ENCODE peak calls at places on chromosomes 1 and 21, in nine cellular contexts. Q is ascending aorta, W is GM10248, I is left ventricle myocardium inferior, L is OCI-LY7, D is fibroblast of lung, S is nephron progenitor cell, M is uterus, N is astrocyte of the spinal cord. A is an unnamed sample.

GRCh38 chr1:11805454-11806306 is at the start of the genes CLCN6 and MTHFR:
- DNase-seq in I (peak), W (peak), M (peak), Q (peak), D (peak), L (peak), S (peak), N (peak), A (peak)

GRCh38 chr1:175033931-175034330 is 10.7 kb upstream of the MRPS14 start:
- DNase-seq in Q (no peak), M (no peak), N (no peak), I (no peak), S (peak), W (no peak), D (no peak), L (no peak), A (no peak)

GRCh38 chr1:153542956-153543737 is 2.4 kb upstream of the S100A5 start:
- DNase-seq in D (peak), N (no peak), W (no peak), L (no peak), I (no peak), Q (no peak), M (no peak), S (no peak), A (no peak)

GRCh38 chr1:3379934-3380333 is 74.5 kb upstream of the ARHGEF16 start:
- DNase-seq in N (no peak), M (no peak), Q (no peak), I (no peak), D (no peak), S (no peak), W (no peak), L (no peak), A (no peak)

GRCh38 chr21:19553930-19554615 is 1150.5 kb upstream of the TMPRSS15 start:
- DNase-seq in N (no peak), Q (no peak), M (no peak), D (no peak), S (no peak), L (no peak), I (no peak), W (no peak), A (no peak)

GRCh38 chr1:182056596-182057366 is 4.7 kb downstream of the ZNF648 start:
- DNase-seq in L (no peak), W (no peak), N (no peak), S (no peak), I (no peak), D (no peak), M (no peak), Q (no peak), A (no peak)

GRCh38 chr1:244010191-244010590 is 40.9 kb upstream of the ZBTB18 start:
- DNase-seq in I (no peak), D (peak), Q (no peak), W (no peak), N (peak), S (no peak), M (no peak), L (no peak), A (no peak)

GRCh38 chr1:165637427-165637826 is 6.4 kb downstream of the MGST3 start:
- DNase-seq in S (no peak), D (peak), L (no peak), Q (no peak), M (no peak), W (no peak), I (no peak), N (peak), A (no peak)

GRCh38 chr1:21599402-21599801 is 69.8 kb downstream of the RAP1GAP start:
- DNase-seq in D (no peak), N (no peak), M (no peak), L (no peak), S (no peak), Q (no peak), I (no peak), W (no peak), A (no peak)

GRCh38 chr1:185789846-185790735 is 55.9 kb downstream of the HMCN1 start:
- DNase-seq in W (no peak), Q (no peak), S (no peak), M (no peak), N (peak), L (no peak), D (peak), I (no peak), A (no peak)

GRCh38 chr1:58576727-58577675 is at the start of gene TACSTD2:
- DNase-seq in S (peak), N (no peak), L (no peak), W (no peak), Q (no peak), I (peak), M (no peak), D (no peak), A (peak)

GRCh38 chr1:150156868-150157603 is 7.3 kb downstream of the PLEKHO1 start:
- DNase-seq in D (peak), N (peak), L (no peak), Q (no peak), W (no peak), S (no peak), I (no peak), M (no peak), A (no peak)

GRCh38 chr1:227416156-227416865 is 98.0 kb upstream of the CDC42BPA start:
- DNase-seq in Q (no peak), I (no peak), W (no peak), L (no peak), S (no peak), M (no peak), N (peak), D (peak), A (no peak)

GRCh38 chr1:208496467-208497371 is 252.5 kb upstream of the PLXNA2 start:
- DNase-seq in W (no peak), S (no peak), M (no peak), N (no peak), I (no peak), L (no peak), D (no peak), Q (no peak), A (no peak)

GRCh38 chr1:12031039-12031980 is 12.0 kb downstream of the MIIP start:
- DNase-seq in N (no peak), L (peak), I (peak), M (no peak), Q (no peak), W (peak), S (peak), D (no peak), A (peak)

GRCh38 chr1:245154429-245155185 is at the start of gene KIF26B:
- DNase-seq in Q (no peak), W (peak), M (no peak), S (peak), D (peak), N (peak), I (no peak), L (no peak), A (peak)

GRCh38 chr21:42579456-42580075 is 65.9 kb downstream of the SLC37A1 start:
- DNase-seq in W (no peak), Q (no peak), L (no peak), I (no peak), N (no peak), M (peak), D (no peak), S (no peak), A (no peak)

GRCh38 chr1:20255666-20256065 is 35.0 kb upstream of the VWA5B1 start:
- DNase-seq in S (no peak), M (no peak), I (no peak), L (no peak), N (peak), W (no peak), D (peak), Q (no peak), A (no peak)

GRCh38 chr1:207824691-207825090 is 72.8 kb downstream of the CD46 start:
- DNase-seq in L (no peak), W (no peak), D (no peak), I (no peak), Q (no peak), N (no peak), M (peak), S (no peak), A (no peak)

GRCh38 chr21:43731476-43731875 is 12.5 kb downstream of the PDXK start:
- DNase-seq in D (no peak), I (no peak), L (no peak), N (no peak), Q (no peak), M (no peak), W (no peak), S (no peak), A (no peak)

GRCh38 chr1:172894345-172895049 is 156.2 kb downstream of the TNFSF18 start:
- DNase-seq in I (no peak), L (peak), Q (no peak), M (no peak), W (no peak), D (no peak), N (no peak), S (no peak), A (no peak)

GRCh38 chr1:2797741-2798016 is 3.8 kb downstream of the TTC34 start:
- DNase-seq in N (no peak), L (no peak), M (no peak), S (no peak), D (no peak), W (no peak), Q (no peak), I (no peak), A (no peak)

GRCh38 chr1:197137322-197137721 is 9.1 kb downstream of the ASPM start:
- DNase-seq in S (no peak), I (no peak), Q (no peak), D (no peak), N (no peak), L (no peak), M (no peak), W (no peak), A (no peak)

GRCh38 chr1:62337785-62338631 is 18.8 kb upstream of the KANK4 start:
- DNase-seq in I (no peak), W (no peak), S (peak), M (no peak), Q (no peak), D (peak), L (no peak), N (no peak), A (no peak)

GRCh38 chr1:149945206-149945605 is 8.5 kb upstream of the MTMR11 start:
- DNase-seq in L (no peak), W (no peak), I (no peak), S (no peak), M (no peak), N (no peak), D (no peak), Q (no peak), A (no peak)

GRCh38 chr1:58047265-58047858 is 499.2 kb downstream of the OMA1 start:
- DNase-seq in Q (no peak), L (peak), M (no peak), W (peak), S (peak), D (no peak), N (no peak), I (no peak), A (peak)

GRCh38 chr1:205936846-205937707 is 6.2 kb downstream of the SLC26A9 start:
- DNase-seq in L (no peak), I (no peak), N (peak), M (no peak), W (no peak), S (no peak), Q (no peak), D (peak), A (no peak)

GRCh38 chr1:67250051-67250653 is 57.5 kb upstream of the IL12RB2 start:
- DNase-seq in L (peak), D (no peak), Q (no peak), M (no peak), W (no peak), I (no peak), N (peak), S (no peak), A (no peak)
- TF ChIP-seq CTCF in L (no peak), D (no peak), Q (no peak), M (no peak), W (no peak), I (no peak), N (no peak), S (no peak), A (no peak)

DNA sequence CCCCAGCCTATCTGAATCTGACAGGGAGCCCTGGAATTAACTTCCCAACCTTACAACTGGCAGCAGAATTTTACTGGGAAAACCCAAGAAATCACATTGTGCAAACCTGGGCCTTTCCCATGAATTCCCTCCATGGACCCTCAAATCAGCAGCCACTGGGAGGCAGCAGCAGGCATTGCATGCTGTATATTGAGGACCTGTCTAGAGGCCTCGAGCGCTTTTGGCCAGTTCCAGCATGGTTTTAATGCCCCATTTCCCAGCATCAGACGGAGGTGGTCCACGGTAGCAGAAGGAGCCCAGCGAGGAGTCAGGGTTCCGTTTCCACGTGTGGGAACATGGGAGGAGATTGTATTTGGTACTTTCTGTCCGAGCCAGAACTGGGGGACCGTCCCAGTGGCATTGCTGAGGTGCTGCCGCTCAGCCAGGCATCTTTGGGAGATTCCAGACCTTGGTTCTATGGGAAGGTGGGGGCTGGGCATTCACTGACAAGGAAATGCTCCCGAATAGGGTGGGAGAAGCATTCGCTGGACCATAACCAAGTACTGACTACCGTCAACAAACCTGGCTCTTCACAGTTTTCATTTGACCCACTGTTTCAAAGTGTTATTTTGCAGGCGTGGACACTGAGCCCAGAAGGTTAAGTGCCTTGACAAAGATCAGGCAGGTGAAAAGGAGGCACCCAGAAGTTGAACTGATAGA is 15.9 kb downstream of the BMP8A start:
- DNase-seq in Q (no peak), N (no peak), S (peak), D (no peak), L (peak), I (no peak), M (no peak), W (no peak), A (no peak)
- TF ChIP-seq CTCF in Q (no peak), N (peak), S (no peak), D (peak), L (peak), I (no peak), M (no peak), W (peak), A (no peak)

DNA sequence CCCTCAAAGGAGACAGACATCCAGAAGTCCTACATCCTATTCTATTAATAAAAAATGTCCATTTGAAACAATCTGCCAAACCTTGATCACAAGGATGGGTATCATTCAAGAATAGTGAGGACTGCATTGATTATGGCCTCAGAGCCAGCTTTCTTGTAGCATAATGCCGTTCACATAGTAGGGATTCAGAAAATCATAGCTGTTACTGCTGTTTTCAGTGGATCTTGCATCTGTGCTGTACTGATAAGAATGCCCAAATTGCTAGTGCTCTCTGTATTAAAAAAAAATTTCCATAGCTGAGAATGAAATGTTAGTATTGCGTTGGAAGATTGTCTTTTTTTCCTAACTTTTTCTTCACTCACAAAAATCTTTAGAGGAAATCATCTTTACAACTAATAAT is 19.1 kb downstream of the BRDT start:
- DNase-seq in L (no peak), D (no peak), M (no peak), I (no peak), Q (no peak), W (no peak), S (no peak), N (no peak), A (no peak)
- TF ChIP-seq CTCF in L (no peak), D (no peak), M (no peak), I (no peak), Q (no peak), W (no peak), S (no peak), N (no peak), A (no peak)

DNA sequence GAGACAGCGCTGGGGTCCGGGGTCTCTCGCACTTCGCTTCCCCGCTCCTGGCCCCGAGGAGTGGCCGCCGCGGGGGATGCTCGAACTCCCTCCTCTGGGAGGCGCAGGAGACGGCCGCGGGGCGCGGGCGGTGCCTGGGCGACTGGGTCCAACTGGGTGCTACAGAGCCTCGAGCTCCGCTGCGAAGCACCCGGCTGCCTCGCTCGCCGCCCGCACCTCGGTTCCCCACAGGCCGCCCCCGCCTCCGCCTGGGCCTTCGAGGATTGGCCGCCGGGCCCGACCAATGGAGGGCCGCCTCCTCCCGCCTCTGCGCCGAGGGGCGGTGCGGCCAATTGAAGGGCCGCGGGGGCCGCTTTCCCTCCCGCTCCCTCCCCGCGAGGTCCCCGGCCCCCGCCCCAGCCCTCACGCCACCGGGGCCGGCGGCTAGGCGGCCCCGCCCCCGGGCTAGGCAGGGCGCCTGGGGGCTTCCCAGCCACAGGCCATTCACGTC is at the start of gene CNN3:
- DNase-seq in W (peak), I (peak), L (no peak), M (peak), N (peak), D (peak), S (peak), Q (peak), A (peak)
- TF ChIP-seq CTCF in W (no peak), I (no peak), L (no peak), M (no peak), N (no peak), D (no peak), S (no peak), Q (no peak), A (no peak)

DNA sequence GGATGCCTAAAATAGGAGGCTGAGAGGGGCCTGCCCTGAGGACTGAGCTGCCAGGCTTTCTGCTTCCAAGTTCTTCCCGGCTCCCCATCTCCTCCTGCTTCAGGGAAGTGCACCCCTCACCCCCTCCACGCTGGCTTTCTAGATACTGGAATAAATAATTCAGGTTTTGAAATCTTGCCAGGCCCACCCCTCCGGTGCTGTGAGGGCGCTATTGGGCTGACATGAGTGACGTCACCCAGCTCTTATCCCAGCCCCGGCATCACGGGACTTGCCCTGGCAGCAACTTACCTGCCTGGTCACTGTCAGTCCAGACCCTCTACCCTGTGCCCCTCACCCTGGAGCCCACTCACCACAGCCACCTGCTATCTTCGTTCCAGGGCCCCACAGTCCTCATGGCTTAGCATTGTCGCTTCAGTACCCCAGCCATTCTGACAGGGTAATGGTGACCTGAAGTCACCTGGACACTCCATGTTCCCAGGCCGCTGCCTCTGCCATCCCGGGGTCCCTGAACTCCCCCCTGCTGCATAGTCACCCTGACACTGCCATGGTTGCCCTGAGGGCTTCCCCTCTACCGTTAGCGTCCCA is 819 bp upstream of the GPR3 start:
- DNase-seq in I (peak), Q (peak), L (no peak), W (no peak), S (no peak), D (peak), N (no peak), M (peak), A (no peak)
- TF ChIP-seq CTCF in I (no peak), Q (no peak), L (no peak), W (peak), S (no peak), D (no peak), N (no peak), M (no peak), A (no peak)

DNA sequence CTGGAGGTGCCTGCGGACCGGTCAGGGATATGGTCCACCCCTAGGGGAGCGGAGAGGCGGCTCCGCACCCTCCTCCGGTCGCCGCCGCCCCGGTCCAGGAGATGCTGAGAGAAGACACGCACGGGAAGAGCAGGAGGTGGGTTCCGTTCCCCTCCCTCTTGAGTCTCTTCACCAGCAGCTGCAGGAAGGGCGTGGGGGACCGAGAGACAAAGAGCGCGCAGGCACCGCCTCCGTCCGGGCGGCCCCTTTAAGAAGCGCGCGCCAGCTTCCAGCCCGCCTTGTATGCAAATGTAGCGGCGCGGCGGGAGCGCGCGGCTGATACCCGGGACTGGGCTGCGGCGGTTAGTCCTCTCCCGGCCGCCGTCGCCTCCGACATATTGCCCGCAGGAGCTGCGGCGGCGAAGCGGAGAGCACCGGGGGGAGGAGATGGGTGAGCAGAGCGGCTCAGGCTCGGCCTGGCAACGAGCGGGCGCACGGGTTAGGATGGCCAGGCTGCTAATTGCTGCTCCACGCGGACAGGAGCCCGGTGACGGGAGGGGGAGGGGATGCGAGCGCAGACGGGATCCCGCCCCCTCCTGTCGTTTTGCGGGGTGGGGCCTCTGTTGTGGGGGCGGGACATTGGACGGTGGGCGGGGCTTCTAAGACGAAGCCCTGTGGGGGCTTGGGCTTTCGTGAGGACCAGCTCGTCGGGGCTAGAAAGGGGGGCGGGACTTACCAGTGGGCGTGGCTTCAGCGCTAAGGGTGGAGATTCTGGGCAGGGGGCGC is at the start of gene TMEM39B:
- DNase-seq in M (peak), Q (peak), N (peak), L (peak), S (peak), W (peak), I (peak), D (peak), A (peak)
- TF ChIP-seq CTCF in M (no peak), Q (peak), N (peak), L (no peak), S (peak), W (peak), I (peak), D (no peak), A (no peak)

DNA sequence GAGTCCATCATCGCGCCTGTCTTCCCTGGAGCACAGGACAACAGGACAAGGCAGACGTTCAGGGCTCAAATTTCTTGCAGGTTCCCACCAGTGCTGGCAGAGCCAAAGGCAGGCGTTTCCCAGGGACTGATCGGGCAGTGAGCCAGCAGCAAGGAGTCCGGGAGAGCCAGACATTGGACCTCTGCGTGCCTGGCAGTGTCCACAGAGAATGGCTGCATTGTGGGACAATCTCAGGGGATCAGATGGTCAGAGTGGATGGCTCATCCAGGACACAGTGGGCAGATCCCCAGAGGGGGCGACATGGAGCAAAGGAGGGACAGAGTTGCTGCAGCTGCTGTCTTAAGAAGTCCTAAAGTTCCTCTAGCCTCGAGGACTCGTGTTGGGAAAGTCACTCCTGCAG is 4.6 kb downstream of the TMEM63A start:
- DNase-seq in L (peak), S (peak), M (peak), I (peak), W (no peak), Q (no peak), D (peak), N (peak), A (no peak)
- TF ChIP-seq CTCF in L (peak), S (peak), M (no peak), I (peak), W (no peak), Q (peak), D (peak), N (peak), A (peak)

GRCh38 chr1:167720965-167721616 is 691 bp upstream of the MPZL1 start:
- DNase-seq in Q (no peak), D (peak), N (peak), I (no peak), W (peak), L (peak), M (peak), S (no peak), A (no peak)
- TF ChIP-seq CTCF in Q (peak), D (peak), N (peak), I (peak), W (no peak), L (peak), M (no peak), S (no peak), A (no peak)

GRCh38 chr1:147771216-147772125 is 11.1 kb upstream of the GJA5 start:
- DNase-seq in D (no peak), N (no peak), S (peak), W (no peak), Q (peak), I (peak), L (no peak), M (peak), A (no peak)
- TF ChIP-seq CTCF in D (no peak), N (no peak), S (no peak), W (no peak), Q (no peak), I (no peak), L (no peak), M (no peak), A (no peak)